ENCODE peak calls at places on chromosomes 2 and 18, in five cellular contexts. One of them, this sample, is unnamed. For H3K4me1, the result is how much of the 10 kb centered on the place peaks cover.

GRCh38 chr2:205076405-205076804 is 531.1 kb downstream of the PARD3B start:
- DNase-seq in HepG2: no peak
- DNase-seq in transverse colon: no peak
- DNase-seq in sigmoid colon: no peak
- DNase-seq in A549: no peak
- DNase-seq in this sample: no peak

GRCh38 chr18:41517142-41517541 is 437.9 kb upstream of the PIK3C3 start:
- DNase-seq in HepG2: no peak
- DNase-seq in transverse colon: no peak
- DNase-seq in sigmoid colon: no peak
- DNase-seq in A549: no peak
- DNase-seq in this sample: no peak

GRCh38 chr2:70442301-70443077 is 111.1 kb downstream of the TGFA start:
- DNase-seq in HepG2: no peak
- DNase-seq in sigmoid colon: no peak
- DNase-seq in A549: no peak
- DNase-seq in transverse colon: no peak
- DNase-seq in this sample: no peak

GRCh38 chr2:240888130-240888889 is 7.6 kb downstream of the MAB21L4 start:
- DNase-seq in sigmoid colon: no peak
- DNase-seq in HepG2: no peak
- DNase-seq in transverse colon: no peak
- DNase-seq in A549: no peak
- DNase-seq in this sample: no peak

GRCh38 chr2:214019229-214019972 is 391.5 kb upstream of the VWC2L start:
- DNase-seq in HepG2: no peak
- DNase-seq in A549: peak
- DNase-seq in transverse colon: no peak
- DNase-seq in sigmoid colon: no peak
- DNase-seq in this sample: peak

GRCh38 chr2:23412556-23413155 is 27.7 kb downstream of the KLHL29 start:
- DNase-seq in transverse colon: no peak
- DNase-seq in sigmoid colon: no peak
- DNase-seq in HepG2: no peak
- DNase-seq in A549: no peak
- DNase-seq in this sample: no peak

GRCh38 chr2:234952270-234953115 is 676 bp downstream of the SH3BP4 start:
- DNase-seq in HepG2: no peak
- DNase-seq in transverse colon: peak
- DNase-seq in sigmoid colon: peak
- DNase-seq in A549: peak
- DNase-seq in this sample: no peak

GRCh38 chr2:103423100-103423499 is 661.3 kb downstream of the TMEM182 start:
- DNase-seq in transverse colon: no peak
- DNase-seq in A549: no peak
- DNase-seq in HepG2: no peak
- DNase-seq in sigmoid colon: no peak
- DNase-seq in this sample: no peak

DNA sequence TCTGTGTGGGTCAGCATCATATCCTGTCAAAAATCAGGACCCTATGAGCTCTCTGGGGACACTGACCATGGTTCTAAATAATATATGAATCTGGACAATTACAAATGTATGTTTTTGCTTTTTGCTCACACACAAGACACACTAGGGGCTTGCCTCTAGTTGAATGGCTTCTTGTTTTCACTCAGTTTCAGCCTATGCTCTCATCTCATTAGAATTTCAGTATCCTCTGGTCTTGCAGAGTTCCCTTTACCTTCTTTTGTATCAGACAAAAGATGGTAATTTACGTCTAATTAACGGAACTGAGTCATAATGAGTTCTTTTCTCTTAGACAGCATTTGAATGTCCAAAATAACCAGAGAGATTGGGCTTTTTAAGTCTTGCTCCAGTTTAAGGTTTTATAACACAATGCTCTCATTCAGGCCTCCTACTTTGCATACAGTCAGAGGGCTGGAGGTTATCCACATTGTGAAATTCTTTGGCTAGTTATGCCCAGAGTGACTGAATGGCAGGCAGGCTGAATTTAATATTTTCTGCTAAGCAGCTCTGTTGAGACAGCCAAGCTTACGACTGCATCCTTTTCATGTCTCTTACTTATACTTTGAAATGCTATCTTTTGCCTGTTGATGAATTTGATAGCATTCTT is 90.3 kb downstream of the CDH2 start:
- DNase-seq in HepG2: peak
- DNase-seq in A549: no peak
- DNase-seq in sigmoid colon: no peak
- DNase-seq in transverse colon: no peak
- DNase-seq in this sample: no peak
- H3K4me1 ChIP-seq in HepG2: half or more
- H3K4me1 ChIP-seq in A549: half or more
- H3K4me1 ChIP-seq in sigmoid colon: under half
- H3K4me1 ChIP-seq in transverse colon: under half
- H3K4me1 ChIP-seq in this sample: under half

DNA sequence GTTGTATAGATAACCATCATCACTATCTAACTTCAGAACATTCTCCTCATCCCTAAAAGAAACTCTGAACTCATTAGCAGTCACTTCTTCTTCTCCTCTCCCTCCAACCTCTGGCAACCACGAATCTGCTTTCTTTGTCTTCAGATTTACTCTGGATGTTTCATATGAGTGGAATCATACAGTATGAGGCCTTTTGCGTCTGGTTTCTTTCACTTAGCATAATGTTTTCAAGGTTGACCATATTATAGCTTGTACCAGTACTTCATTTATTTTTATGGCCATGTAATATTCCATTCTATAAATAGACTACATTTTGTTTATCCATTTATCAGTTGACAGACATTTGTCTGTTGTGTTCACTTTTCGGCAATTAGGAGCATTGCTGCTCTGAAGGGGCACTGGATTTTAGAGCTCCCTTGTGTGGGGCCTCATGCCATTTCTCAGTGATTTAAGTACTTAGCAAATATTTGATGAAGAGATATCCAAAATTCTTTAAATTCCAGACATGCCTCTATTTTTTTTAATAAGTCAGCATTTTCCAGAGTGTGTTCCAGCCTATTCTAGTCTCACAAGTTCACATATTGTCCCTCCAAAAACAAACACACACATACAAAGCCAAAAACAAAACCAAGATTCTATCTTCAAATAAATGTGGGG is 22.5 kb upstream of the MAP3K20 start:
- DNase-seq in transverse colon: no peak
- DNase-seq in sigmoid colon: no peak
- DNase-seq in HepG2: peak
- DNase-seq in A549: no peak
- DNase-seq in this sample: no peak
- TF ChIP-seq EP300 in transverse colon: no peak
- TF ChIP-seq EP300 in sigmoid colon: peak
- TF ChIP-seq EP300 in HepG2: no peak
- TF ChIP-seq EP300 in A549: no peak
- TF ChIP-seq EP300 in this sample: no peak

DNA sequence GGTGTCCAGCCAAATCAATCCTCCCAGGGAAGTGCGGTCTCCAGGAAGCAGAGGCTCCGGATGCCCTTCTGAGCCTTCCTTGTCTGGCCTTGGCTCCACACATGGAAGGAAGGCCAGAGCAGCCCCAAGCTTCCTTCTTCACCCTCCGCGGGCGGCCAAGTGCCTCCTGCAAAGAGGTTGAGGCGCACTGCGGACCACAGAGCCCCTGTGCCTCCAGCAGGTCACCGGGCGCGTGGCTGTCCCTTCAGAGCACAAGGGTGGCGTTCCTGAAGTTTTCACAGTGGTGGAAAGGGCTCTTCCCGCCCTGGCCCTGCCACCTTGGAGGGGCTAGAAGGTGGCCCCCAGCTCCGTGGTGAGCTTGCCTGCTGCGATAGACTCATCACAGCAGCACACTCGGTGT is 175.9 kb upstream of the RAB12 start:
- DNase-seq in transverse colon: no peak
- DNase-seq in A549: no peak
- DNase-seq in sigmoid colon: no peak
- DNase-seq in HepG2: no peak
- DNase-seq in this sample: no peak
- TF ChIP-seq CTCF in transverse colon: no peak
- TF ChIP-seq CTCF in A549: no peak
- TF ChIP-seq CTCF in sigmoid colon: no peak
- TF ChIP-seq CTCF in HepG2: no peak
- TF ChIP-seq CTCF in this sample: no peak

DNA sequence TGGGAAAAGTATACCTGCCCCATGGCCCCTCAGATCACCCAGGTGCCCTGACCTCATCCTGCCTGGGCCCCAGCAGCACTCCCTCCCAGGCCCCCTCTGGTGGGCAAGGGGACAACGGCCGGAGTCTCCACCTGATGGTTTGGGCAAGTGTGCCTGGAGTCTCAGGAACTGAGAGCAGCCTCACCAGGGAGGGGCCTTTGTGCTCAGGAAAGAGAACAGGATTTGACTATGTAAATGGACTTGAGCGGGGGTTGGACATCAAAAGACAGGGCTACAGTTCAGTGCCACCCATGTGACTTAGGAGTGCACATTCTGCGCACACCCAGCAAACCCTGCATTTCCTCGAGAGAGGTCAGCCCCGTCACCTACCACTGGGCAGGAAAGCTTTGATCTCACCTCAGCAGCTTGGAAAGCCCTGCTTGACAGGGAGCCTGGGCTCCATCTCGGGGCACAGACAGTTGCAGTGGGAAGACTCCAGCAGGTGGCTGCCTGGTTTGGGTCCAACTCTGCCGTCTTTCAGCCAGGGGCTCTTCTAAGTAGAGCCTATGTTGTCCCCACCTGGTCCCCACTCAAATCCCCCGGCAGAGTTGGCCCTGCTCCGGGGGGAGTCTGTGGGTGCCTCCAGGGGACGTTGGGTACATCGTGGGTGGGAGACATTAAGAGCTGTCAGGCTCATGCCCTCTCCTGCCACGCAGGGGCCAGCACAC is 3.3 kb downstream of the INPP5D start:
- DNase-seq in sigmoid colon: peak
- DNase-seq in transverse colon: peak
- DNase-seq in HepG2: peak
- DNase-seq in A549: no peak
- DNase-seq in this sample: no peak
- H3K4me1 ChIP-seq in sigmoid colon: under half
- H3K4me1 ChIP-seq in transverse colon: under half
- H3K4me1 ChIP-seq in HepG2: half or more
- H3K4me1 ChIP-seq in A549: under half
- H3K4me1 ChIP-seq in this sample: half or more

GRCh38 chr2:190352668-190353536 is 9.5 kb downstream of the INPP1 start:
- DNase-seq in HepG2: peak
- DNase-seq in A549: no peak
- DNase-seq in sigmoid colon: no peak
- DNase-seq in transverse colon: no peak
- DNase-seq in this sample: no peak

GRCh38 chr2:190355968-190356657 is 12.7 kb downstream of the INPP1 start:
- DNase-seq in HepG2: no peak
- DNase-seq in transverse colon: no peak
- DNase-seq in sigmoid colon: no peak
- DNase-seq in A549: no peak
- DNase-seq in this sample: no peak

GRCh38 chr2:190351955-190352354 is 8.6 kb downstream of the INPP1 start:
- DNase-seq in sigmoid colon: no peak
- DNase-seq in transverse colon: no peak
- DNase-seq in A549: no peak
- DNase-seq in HepG2: no peak
- DNase-seq in this sample: no peak

GRCh38 chr2:190354003-190354690 is 10.8 kb downstream of the INPP1 start:
- DNase-seq in A549: no peak
- DNase-seq in HepG2: no peak
- DNase-seq in sigmoid colon: no peak
- DNase-seq in transverse colon: no peak
- DNase-seq in this sample: no peak

GRCh38 chr2:190353537-190353899 is 10.1 kb downstream of the INPP1 start:
- DNase-seq in HepG2: no peak
- DNase-seq in transverse colon: no peak
- DNase-seq in A549: no peak
- DNase-seq in sigmoid colon: no peak
- DNase-seq in this sample: no peak
- TF ChIP-seq EP300 in HepG2: no peak
- TF ChIP-seq EP300 in transverse colon: no peak
- TF ChIP-seq EP300 in A549: no peak
- TF ChIP-seq EP300 in sigmoid colon: no peak
- TF ChIP-seq EP300 in this sample: no peak

DNA sequence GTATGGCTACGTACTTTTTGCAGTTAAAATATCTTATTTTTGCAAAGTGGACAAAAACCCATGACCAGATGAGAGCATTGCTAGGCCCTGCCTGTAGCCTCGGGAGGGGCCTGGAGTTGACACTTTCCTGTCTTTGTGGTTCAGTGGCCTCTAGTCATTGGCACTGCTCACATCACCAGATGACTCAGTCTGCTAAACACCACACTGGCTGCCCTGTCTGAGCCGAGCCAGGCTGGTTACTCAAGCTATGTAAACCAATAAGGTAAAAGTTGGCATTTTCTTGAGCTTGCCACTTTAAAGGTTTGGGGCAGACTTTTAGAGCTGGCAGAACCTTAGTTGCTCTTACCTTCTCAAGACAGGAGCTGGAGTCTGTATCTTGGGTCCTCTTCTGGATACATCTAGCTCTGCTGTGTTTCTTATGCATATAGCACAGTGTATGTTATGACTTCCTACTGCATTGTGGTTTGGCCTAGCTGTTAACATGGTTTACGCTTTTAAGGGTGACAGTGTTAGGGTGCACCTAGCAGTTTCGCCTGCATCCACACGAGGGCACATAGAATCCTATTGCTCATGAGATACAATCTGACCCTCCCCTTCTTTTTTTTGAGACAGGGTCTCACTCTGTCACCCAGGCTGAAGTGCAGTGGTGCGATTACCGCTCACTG is 76.4 kb downstream of the AP1S3 start:
- DNase-seq in A549: peak
- DNase-seq in sigmoid colon: no peak
- DNase-seq in transverse colon: peak
- DNase-seq in HepG2: peak
- DNase-seq in this sample: no peak
- TF ChIP-seq CTCF in A549: peak
- TF ChIP-seq CTCF in sigmoid colon: no peak
- TF ChIP-seq CTCF in transverse colon: no peak
- TF ChIP-seq CTCF in HepG2: peak
- TF ChIP-seq CTCF in this sample: no peak

This sample was measured in tibial nerve.